ENCODE peak calls at places on chromosomes 16 and 17, in five cellular contexts. C, K, G, B and N are unnamed samples.

GRCh38 chr16:359871-360697 is 7.6 kb upstream of the AXIN1 start:
- DNase-seq in G (no peak), C (no peak), K (no peak), B (no peak), N (no peak)

GRCh38 chr16:27193300-27193990 is 9.9 kb upstream of the KDM8 start:
- DNase-seq in C (no peak), B (no peak), G (no peak), K (no peak), N (no peak)

GRCh38 chr17:61352771-61353170 is 46.9 kb upstream of the TBX2 start:
- DNase-seq in K (no peak), G (no peak), B (no peak), C (no peak), N (no peak)

GRCh38 chr17:34519286-34519685 is 60.1 kb upstream of the TMEM132E start:
- DNase-seq in C (peak; percentile 38), G (no peak), B (no peak), K (no peak), N (peak; percentile 45)

GRCh38 chr17:31690118-31690517 is 168.9 kb downstream of the COPRS start:
- DNase-seq in B (no peak), C (no peak), K (no peak), G (no peak), N (no peak)

GRCh38 chr16:61165797-61166196 is 870.4 kb downstream of the CDH8 start:
- DNase-seq in B (no peak), G (no peak), C (no peak), K (no peak), N (no peak)

GRCh38 chr16:22380529-22380928 is 6.1 kb upstream of the CDR2 start:
- DNase-seq in B (no peak), C (no peak), G (no peak), K (no peak), N (no peak)

GRCh38 chr16:27191352-27191924 is 11.9 kb upstream of the KDM8 start:
- DNase-seq in K (no peak), C (no peak), B (no peak), G (no peak), N (no peak)

GRCh38 chr17:5762191-5762590 is 177.9 kb upstream of the NLRP1 start:
- DNase-seq in C (no peak), B (no peak), K (no peak), G (no peak), N (no peak)

GRCh38 chr17:37225458-37225857 is 150.3 kb upstream of the C17orf78 start:
- DNase-seq in C (no peak), B (no peak), K (no peak), G (no peak), N (no peak)

GRCh38 chr17:75856062-75856681 is 1.0 kb upstream of the WBP2 start:
- DNase-seq in K (no peak), G (no peak), C (no peak), B (no peak), N (no peak)

GRCh38 chr17:73013816-73014663 is 78.4 kb downstream of the SLC39A11 start:
- DNase-seq in B (no peak), G (no peak), K (peak; percentile 73), C (no peak), N (no peak)

GRCh38 chr17:30236807-30237206 is 1.3 kb upstream of the SLC6A4 start:
- DNase-seq in C (peak; percentile 73), K (peak; percentile 7), B (peak; percentile 37), G (peak; percentile 54), N (peak; percentile 76)

GRCh38 chr17:49193513-49194296 is 16.7 kb downstream of the GNGT2 start:
- DNase-seq in K (peak; percentile 33), C (peak; percentile 59), B (peak; percentile 74), G (peak; percentile 40), N (peak; percentile 57)

GRCh38 chr17:50502643-50502990 is 5.6 kb upstream of the MYCBPAP start:
- DNase-seq in B (no peak), G (no peak), K (no peak), C (no peak), N (no peak)

GRCh38 chr17:48348352-48348751 is 81.7 kb downstream of the SKAP1 start:
- DNase-seq in C (no peak), K (no peak), B (no peak), G (no peak), N (no peak)

GRCh38 chr16:58389724-58390123 is 2.5 kb upstream of the GINS3 start:
- DNase-seq in C (no peak), G (no peak), B (no peak), K (no peak), N (no peak)

GRCh38 chr17:17580662-17581470 is 10.6 kb downstream of the PEMT start:
- DNase-seq in C (no peak), B (no peak), G (no peak), K (no peak), N (no peak)

GRCh38 chr16:80831039-80831438 is 26.6 kb upstream of the CDYL2 start:
- DNase-seq in G (no peak), C (no peak), K (no peak), B (no peak), N (no peak)

GRCh38 chr17:15883617-15884111 is 61.3 kb upstream of the ADORA2B start:
- DNase-seq in K (peak; percentile 2), B (no peak), C (no peak), G (no peak), N (no peak)

GRCh38 chr16:77297996-77298637 is 98.9 kb downstream of the SYCE1L start:
- DNase-seq in B (no peak), K (no peak), C (no peak), G (no peak), N (no peak)

GRCh38 chr16:12901204-12901596 is 198 bp upstream of the SHISA9 start:
- DNase-seq in G (no peak), K (no peak), B (no peak), C (no peak), N (peak; percentile 20)

GRCh38 chr17:2950846-2951245 is 112.6 kb downstream of the OR1D5 start:
- DNase-seq in G (no peak), B (no peak), C (no peak), K (no peak), N (no peak)

GRCh38 chr16:10949424-10949970 is 5.1 kb downstream of the CLEC16A start:
- DNase-seq in K (no peak), C (no peak), G (peak; percentile 76), B (no peak), N (peak; percentile 52)

GRCh38 chr17:37081287-37081686 is 132.5 kb downstream of the AATF start:
- DNase-seq in K (no peak), C (no peak), B (no peak), G (no peak), N (no peak)

GRCh38 chr16:12271006-12271405 is 294.5 kb downstream of the SNX29 start:
- DNase-seq in K (peak; percentile 12), B (no peak), C (no peak), G (no peak), N (no peak)

GRCh38 chr16:29696881-29697331 is 17.9 kb downstream of the QPRT start:
- DNase-seq in K (no peak), B (no peak), C (no peak), G (no peak), N (no peak)

GRCh38 chr17:79654350-79654959 is 43.6 kb upstream of the RBFOX3 start:
- DNase-seq in G (no peak), K (no peak), C (no peak), B (no peak), N (no peak)

GRCh38 chr17:16443390-16444257 is 28.3 kb downstream of the TRPV2 start:
- DNase-seq in B (no peak), K (no peak), G (no peak), C (no peak), N (no peak)

GRCh38 chr16:13021996-13022395 is 120.6 kb downstream of the SHISA9 start:
- DNase-seq in K (no peak), G (no peak), C (no peak), B (no peak), N (no peak)

GRCh38 chr16:86492267-86492960 is 17.9 kb upstream of the FOXF1 start:
- DNase-seq in G (no peak), C (no peak), B (no peak), K (no peak), N (no peak)

GRCh38 chr16:59048876-59049275 is 314.8 kb upstream of the GOT2 start:
- DNase-seq in K (no peak), C (no peak), B (no peak), G (no peak), N (no peak)

GRCh38 chr16:73058616-73059409 is 10.9 kb upstream of the ZFHX3 start:
- DNase-seq in C (peak; percentile 51), B (no peak), K (peak; percentile 38), G (peak; percentile 80), N (peak; percentile 69)

GRCh38 chr17:11486726-11487310 is 111.5 kb upstream of the DNAH9 start:
- DNase-seq in G (no peak), K (no peak), B (no peak), C (no peak), N (no peak)

GRCh38 chr17:71118039-71118438 is 948.7 kb downstream of the KCNJ2 start:
- DNase-seq in K (peak; percentile 29), B (no peak), C (no peak), G (no peak), N (no peak)
- TF ChIP-seq CTCF in K (peak; percentile 77), B (peak; percentile 13), C (no peak), G (no peak), N (no peak)

DNA sequence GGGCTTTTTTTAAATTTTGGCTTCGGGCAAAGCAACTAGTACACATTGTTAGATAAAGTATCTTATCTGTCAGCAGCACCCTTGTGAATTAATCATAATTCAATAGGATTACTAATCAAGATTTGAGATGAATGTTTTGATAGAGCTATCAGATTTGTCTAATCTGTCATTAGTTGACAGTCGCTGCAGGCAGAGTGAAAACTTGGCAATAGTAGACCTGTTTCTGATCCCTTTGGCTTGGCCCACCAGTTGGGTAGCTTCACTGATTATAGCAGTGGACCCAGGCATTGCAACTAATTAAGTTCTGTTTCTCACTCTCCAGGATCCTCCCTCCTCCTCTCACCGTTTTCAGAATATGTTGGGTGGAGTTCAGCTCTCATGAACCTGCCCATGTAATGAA is 258.6 kb downstream of the IRX3 start:
- DNase-seq in K (no peak), G (no peak), C (no peak), B (no peak), N (no peak)
- TF ChIP-seq CTCF in K (no peak), G (no peak), C (no peak), B (no peak), N (no peak)

GRCh38 chr17:7839199-7839889 is 5.3 kb downstream of the KDM6B start:
- DNase-seq in G (peak; percentile 20), K (no peak), B (peak; percentile 93), C (no peak), N (no peak)
- TF ChIP-seq CTCF in G (no peak), K (no peak), B (no peak), C (no peak), N (no peak)

DNA sequence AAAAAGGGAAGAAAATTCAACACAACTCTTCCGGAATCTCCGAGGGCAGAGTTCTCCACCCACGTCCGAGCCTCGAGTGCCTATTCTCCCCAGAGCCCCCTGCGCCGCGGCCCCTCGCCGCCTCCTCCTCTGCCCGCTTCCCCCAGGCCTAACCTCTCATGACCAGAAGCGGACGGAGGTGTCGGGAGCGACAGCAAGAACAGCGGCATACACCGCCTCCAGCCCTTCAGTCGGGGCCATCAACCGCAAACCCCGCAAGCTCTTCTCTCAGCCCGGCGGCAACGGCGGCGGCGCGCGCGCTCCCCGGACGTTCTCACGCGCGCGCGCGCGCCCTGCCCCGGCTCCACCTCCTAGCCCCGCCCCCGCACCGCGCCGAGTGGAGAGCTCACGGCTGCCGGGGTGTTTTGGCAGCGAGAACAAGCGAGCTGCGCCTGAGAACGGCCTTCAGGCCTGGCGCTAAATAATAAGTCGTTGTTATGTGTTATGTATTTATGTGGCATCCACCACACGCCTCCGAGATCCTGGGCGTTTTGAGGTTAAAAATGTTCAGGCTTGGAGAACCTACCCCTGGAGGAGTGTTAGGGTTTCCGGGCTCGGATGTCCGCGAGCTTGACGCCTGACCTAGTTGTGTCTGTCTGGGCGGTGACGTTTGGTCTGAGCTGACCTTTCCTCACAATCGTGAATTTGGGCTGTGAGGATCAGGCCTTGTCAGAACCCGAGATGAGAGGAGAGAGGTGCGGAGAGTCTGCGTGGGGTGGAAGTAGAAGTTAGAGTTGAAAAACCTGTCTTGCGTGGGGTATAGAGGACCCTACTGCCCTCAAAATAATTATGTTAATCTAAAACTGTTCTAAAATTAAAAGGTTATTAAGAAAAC is at the start of gene RNFT1:
- DNase-seq in G (peak; percentile 95), B (peak; percentile 95), K (peak; percentile 72), C (peak; percentile 92), N (peak; percentile 93)
- TF ChIP-seq CTCF in G (no peak), B (no peak), K (no peak), C (no peak), N (no peak)